ENCODE peak calls at places on chromosomes 16 and 17, in eight cellular contexts. One of them, this sample, is unnamed.

GRCh38 chr16:83701494-83701893 is 106.3 kb upstream of the HSBP1 start:
- DNase-seq in AG09309: no peak
- DNase-seq in tibial artery: no peak
- DNase-seq in dorsolateral prefrontal cortex: no peak
- DNase-seq in ascending aorta: no peak
- DNase-seq in AG04450: peak; percentile 16
- DNase-seq in Jurkat, Clone E6-1: peak; percentile 37
- DNase-seq in astrocyte: no peak
- DNase-seq in this sample: no peak

GRCh38 chr16:12059216-12059769 is 82.8 kb downstream of the SNX29 start:
- DNase-seq in AG09309: no peak
- DNase-seq in tibial artery: no peak
- DNase-seq in dorsolateral prefrontal cortex: no peak
- DNase-seq in ascending aorta: no peak
- DNase-seq in AG04450: no peak
- DNase-seq in Jurkat, Clone E6-1: no peak
- DNase-seq in astrocyte: no peak
- DNase-seq in this sample: no peak

GRCh38 chr16:86170720-86171119 is 271.8 kb downstream of the IRF8 start:
- DNase-seq in AG09309: no peak
- DNase-seq in tibial artery: no peak
- DNase-seq in dorsolateral prefrontal cortex: no peak
- DNase-seq in ascending aorta: no peak
- DNase-seq in AG04450: no peak
- DNase-seq in Jurkat, Clone E6-1: no peak
- DNase-seq in astrocyte: no peak
- DNase-seq in this sample: no peak

GRCh38 chr16:50706250-50706649 is 12.8 kb downstream of the NOD2 start:
- DNase-seq in AG09309: no peak
- DNase-seq in tibial artery: no peak
- DNase-seq in dorsolateral prefrontal cortex: no peak
- DNase-seq in ascending aorta: no peak
- DNase-seq in AG04450: no peak
- DNase-seq in Jurkat, Clone E6-1: no peak
- DNase-seq in astrocyte: no peak
- DNase-seq in this sample: no peak

GRCh38 chr16:51968756-51969155 is 578.2 kb downstream of the TOX3 start:
- DNase-seq in AG09309: no peak
- DNase-seq in tibial artery: no peak
- DNase-seq in dorsolateral prefrontal cortex: no peak
- DNase-seq in ascending aorta: no peak
- DNase-seq in AG04450: no peak
- DNase-seq in Jurkat, Clone E6-1: no peak
- DNase-seq in astrocyte: no peak
- DNase-seq in this sample: no peak

GRCh38 chr17:78805301-78805700 is 23.2 kb upstream of the CYTH1 start:
- DNase-seq in AG09309: no peak
- DNase-seq in tibial artery: no peak
- DNase-seq in dorsolateral prefrontal cortex: no peak
- DNase-seq in ascending aorta: no peak
- DNase-seq in AG04450: no peak
- DNase-seq in Jurkat, Clone E6-1: no peak
- DNase-seq in astrocyte: no peak
- DNase-seq in this sample: no peak

GRCh38 chr16:51161440-51162195 is 10.5 kb upstream of the SALL1 start:
- DNase-seq in AG09309: no peak
- DNase-seq in tibial artery: no peak
- DNase-seq in dorsolateral prefrontal cortex: no peak
- DNase-seq in ascending aorta: no peak
- DNase-seq in AG04450: no peak
- DNase-seq in Jurkat, Clone E6-1: no peak
- DNase-seq in astrocyte: no peak
- DNase-seq in this sample: no peak

GRCh38 chr17:39695089-39695474 is 4.8 kb upstream of the ERBB2 start:
- DNase-seq in AG09309: no peak
- DNase-seq in tibial artery: no peak
- DNase-seq in dorsolateral prefrontal cortex: no peak
- DNase-seq in ascending aorta: no peak
- DNase-seq in AG04450: no peak
- DNase-seq in Jurkat, Clone E6-1: no peak
- DNase-seq in astrocyte: no peak
- DNase-seq in this sample: no peak

GRCh38 chr17:226773-227580 is 45.5 kb upstream of the DOC2B start:
- DNase-seq in AG09309: no peak
- DNase-seq in tibial artery: peak; percentile 15
- DNase-seq in dorsolateral prefrontal cortex: peak; percentile 67
- DNase-seq in ascending aorta: no peak
- DNase-seq in AG04450: no peak
- DNase-seq in Jurkat, Clone E6-1: no peak
- DNase-seq in astrocyte: no peak
- DNase-seq in this sample: peak; percentile 67

DNA sequence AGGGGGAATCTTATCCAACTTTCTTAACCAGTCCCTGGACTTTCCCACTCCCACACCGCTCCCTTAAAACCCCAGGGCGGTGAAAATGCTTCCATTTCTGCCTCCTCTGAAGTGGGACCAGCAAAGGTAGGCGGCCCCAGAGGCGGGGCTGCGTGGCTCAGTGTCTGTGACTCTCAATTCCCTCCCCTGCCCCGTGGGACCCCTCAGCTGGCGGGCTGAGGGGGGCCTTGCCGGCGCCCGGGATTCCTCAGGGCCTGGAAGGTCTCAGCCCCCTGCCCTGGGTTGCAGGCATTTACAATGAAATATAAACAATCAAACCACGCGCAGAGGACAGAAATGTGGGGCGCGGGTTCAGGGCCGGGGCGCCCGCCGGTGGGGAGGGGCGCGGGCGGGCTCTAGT is 3.6 kb downstream of the SOST start:
- DNase-seq in AG09309: no peak
- DNase-seq in tibial artery: no peak
- DNase-seq in dorsolateral prefrontal cortex: no peak
- DNase-seq in ascending aorta: no peak
- DNase-seq in AG04450: no peak
- DNase-seq in Jurkat, Clone E6-1: no peak
- DNase-seq in astrocyte: no peak
- DNase-seq in this sample: no peak
- H3K4me3 ChIP-seq in AG09309: no peak overlapping the region
- H3K4me3 ChIP-seq in tibial artery: peak overlapping the region; percentile 22
- H3K4me3 ChIP-seq in dorsolateral prefrontal cortex: peak overlapping the region; percentile 45
- H3K4me3 ChIP-seq in ascending aorta: peak overlapping the region; percentile 47
- H3K4me3 ChIP-seq in AG04450: peak overlapping the region; percentile 31
- H3K4me3 ChIP-seq in Jurkat, Clone E6-1: no peak overlapping the region
- H3K4me3 ChIP-seq in astrocyte: no peak overlapping the region
- H3K4me3 ChIP-seq in this sample: peak overlapping the region; percentile 26

DNA sequence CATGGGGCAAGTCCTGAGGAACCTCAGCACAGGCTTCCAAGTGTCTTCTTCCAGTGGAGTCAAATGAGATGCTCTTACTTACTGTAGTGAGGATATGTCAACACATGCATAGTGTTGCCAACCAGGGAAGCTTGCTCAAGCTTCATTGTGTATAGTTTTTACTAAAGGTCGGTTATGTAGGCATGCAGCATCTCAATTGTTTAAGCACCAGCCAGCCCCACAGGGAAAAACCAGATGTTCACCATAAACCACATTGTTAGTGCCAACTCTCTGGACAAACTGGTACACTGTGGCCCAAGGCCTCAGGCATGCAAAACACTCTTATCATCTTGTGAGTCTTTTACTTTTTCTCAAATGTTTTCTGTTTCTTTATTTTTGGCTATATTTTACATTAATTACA is 152.1 kb downstream of the PHKB start:
- DNase-seq in AG09309: no peak
- DNase-seq in tibial artery: no peak
- DNase-seq in dorsolateral prefrontal cortex: no peak
- DNase-seq in ascending aorta: no peak
- DNase-seq in AG04450: no peak
- DNase-seq in Jurkat, Clone E6-1: no peak
- DNase-seq in astrocyte: no peak
- DNase-seq in this sample: no peak
- H3K4me3 ChIP-seq in AG09309: no peak overlapping the region
- H3K4me3 ChIP-seq in tibial artery: no peak overlapping the region
- H3K4me3 ChIP-seq in dorsolateral prefrontal cortex: no peak overlapping the region
- H3K4me3 ChIP-seq in ascending aorta: no peak overlapping the region
- H3K4me3 ChIP-seq in AG04450: no peak overlapping the region
- H3K4me3 ChIP-seq in Jurkat, Clone E6-1: no peak overlapping the region
- H3K4me3 ChIP-seq in astrocyte: no peak overlapping the region
- H3K4me3 ChIP-seq in this sample: no peak overlapping the region

DNA sequence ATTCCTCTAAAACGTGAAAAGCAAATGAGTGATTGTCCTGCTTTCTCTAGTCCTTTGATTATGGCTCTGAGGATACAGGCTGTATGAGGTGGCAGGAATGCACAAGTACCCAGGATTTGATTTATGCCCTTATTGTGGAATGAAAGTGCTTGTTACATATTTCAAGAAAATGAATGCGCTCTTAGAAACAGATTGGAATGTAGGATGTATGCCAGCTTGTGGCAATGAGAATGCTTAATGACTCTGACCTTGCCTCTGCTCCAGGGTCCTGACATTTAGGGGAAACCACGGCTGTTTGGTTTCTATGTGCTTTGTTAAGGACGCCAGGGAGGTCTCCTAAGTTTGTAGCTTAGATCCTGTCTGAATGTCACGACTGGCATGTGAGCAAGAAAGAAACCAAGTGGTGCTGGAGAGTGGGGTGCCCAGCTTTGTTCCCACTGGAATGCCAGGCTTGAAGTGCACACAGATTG is 22.0 kb downstream of the PRCD start:
- DNase-seq in AG09309: no peak
- DNase-seq in tibial artery: no peak
- DNase-seq in dorsolateral prefrontal cortex: no peak
- DNase-seq in ascending aorta: no peak
- DNase-seq in AG04450: no peak
- DNase-seq in Jurkat, Clone E6-1: no peak
- DNase-seq in astrocyte: peak; percentile 52
- DNase-seq in this sample: no peak
- H3K4me3 ChIP-seq in AG09309: no peak overlapping the region
- H3K4me3 ChIP-seq in tibial artery: no peak overlapping the region
- H3K4me3 ChIP-seq in dorsolateral prefrontal cortex: no peak overlapping the region
- H3K4me3 ChIP-seq in ascending aorta: no peak overlapping the region
- H3K4me3 ChIP-seq in AG04450: peak overlapping the region; percentile 1
- H3K4me3 ChIP-seq in Jurkat, Clone E6-1: no peak overlapping the region
- H3K4me3 ChIP-seq in astrocyte: peak overlapping the region; percentile 32
- H3K4me3 ChIP-seq in this sample: no peak overlapping the region

GRCh38 chr16:53509906-53510703 is 7.1 kb upstream of the AKTIP start:
- DNase-seq in AG09309: no peak
- DNase-seq in tibial artery: peak; percentile 62
- DNase-seq in dorsolateral prefrontal cortex: peak; percentile 57
- DNase-seq in ascending aorta: no peak
- DNase-seq in AG04450: peak; percentile 41
- DNase-seq in Jurkat, Clone E6-1: no peak
- DNase-seq in astrocyte: peak; percentile 20
- DNase-seq in this sample: peak; percentile 82
- H3K4me3 ChIP-seq in AG09309: no peak overlapping the region
- H3K4me3 ChIP-seq in tibial artery: peak overlapping the region; percentile 15
- H3K4me3 ChIP-seq in dorsolateral prefrontal cortex: peak overlapping the region; percentile 18
- H3K4me3 ChIP-seq in ascending aorta: peak overlapping the region; percentile 41
- H3K4me3 ChIP-seq in AG04450: no peak overlapping the region
- H3K4me3 ChIP-seq in Jurkat, Clone E6-1: no peak overlapping the region
- H3K4me3 ChIP-seq in astrocyte: no peak overlapping the region
- H3K4me3 ChIP-seq in this sample: peak overlapping the region; percentile 4

DNA sequence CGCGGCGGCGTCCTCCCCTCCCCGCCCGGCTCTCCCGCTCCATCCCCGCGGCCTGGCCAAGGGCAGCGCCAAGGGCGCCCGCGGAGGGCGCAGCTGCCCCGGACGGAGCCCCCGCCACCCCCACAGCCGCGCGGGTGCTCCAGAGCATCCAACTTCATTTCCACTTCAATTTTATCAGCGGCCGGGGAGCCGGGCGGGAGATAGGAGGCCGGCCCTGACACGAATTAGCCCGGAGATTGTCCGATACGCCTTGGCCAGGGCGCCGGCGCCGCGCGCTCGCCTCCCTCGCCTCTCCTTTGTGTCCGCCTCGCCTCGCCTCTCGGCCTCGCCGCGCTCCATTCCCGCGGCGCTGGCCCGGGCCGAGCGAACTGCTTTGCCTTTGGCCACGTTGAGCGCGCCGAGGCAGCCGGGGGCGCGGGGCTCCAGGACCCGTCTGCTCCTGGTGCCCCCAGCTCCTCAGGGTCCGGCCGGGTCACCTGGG is 129.1 kb upstream of the LHX1 start:
- DNase-seq in AG09309: no peak
- DNase-seq in tibial artery: no peak
- DNase-seq in dorsolateral prefrontal cortex: peak; percentile 42
- DNase-seq in ascending aorta: no peak
- DNase-seq in AG04450: no peak
- DNase-seq in Jurkat, Clone E6-1: no peak
- DNase-seq in astrocyte: peak; percentile 9
- DNase-seq in this sample: no peak
- H3K4me3 ChIP-seq in AG09309: no peak overlapping the region
- H3K4me3 ChIP-seq in tibial artery: no peak overlapping the region
- H3K4me3 ChIP-seq in dorsolateral prefrontal cortex: peak overlapping the region; percentile 51
- H3K4me3 ChIP-seq in ascending aorta: no peak overlapping the region
- H3K4me3 ChIP-seq in AG04450: no peak overlapping the region
- H3K4me3 ChIP-seq in Jurkat, Clone E6-1: no peak overlapping the region
- H3K4me3 ChIP-seq in astrocyte: peak overlapping the region; percentile 42
- H3K4me3 ChIP-seq in this sample: no peak overlapping the region

GRCh38 chr17:65562206-65562531 is 721 bp upstream of the AXIN2 start:
- DNase-seq in AG09309: no peak
- DNase-seq in tibial artery: no peak
- DNase-seq in dorsolateral prefrontal cortex: no peak
- DNase-seq in ascending aorta: no peak
- DNase-seq in AG04450: no peak
- DNase-seq in Jurkat, Clone E6-1: no peak
- DNase-seq in astrocyte: no peak
- DNase-seq in this sample: no peak
- H3K4me3 ChIP-seq in AG09309: no peak overlapping the region
- H3K4me3 ChIP-seq in tibial artery: peak overlapping the region; percentile 87
- H3K4me3 ChIP-seq in dorsolateral prefrontal cortex: no peak overlapping the region
- H3K4me3 ChIP-seq in ascending aorta: no peak overlapping the region
- H3K4me3 ChIP-seq in AG04450: peak overlapping the region; percentile 60
- H3K4me3 ChIP-seq in Jurkat, Clone E6-1: peak overlapping the region; percentile 52
- H3K4me3 ChIP-seq in astrocyte: peak overlapping the region; percentile 64
- H3K4me3 ChIP-seq in this sample: no peak overlapping the region

DNA sequence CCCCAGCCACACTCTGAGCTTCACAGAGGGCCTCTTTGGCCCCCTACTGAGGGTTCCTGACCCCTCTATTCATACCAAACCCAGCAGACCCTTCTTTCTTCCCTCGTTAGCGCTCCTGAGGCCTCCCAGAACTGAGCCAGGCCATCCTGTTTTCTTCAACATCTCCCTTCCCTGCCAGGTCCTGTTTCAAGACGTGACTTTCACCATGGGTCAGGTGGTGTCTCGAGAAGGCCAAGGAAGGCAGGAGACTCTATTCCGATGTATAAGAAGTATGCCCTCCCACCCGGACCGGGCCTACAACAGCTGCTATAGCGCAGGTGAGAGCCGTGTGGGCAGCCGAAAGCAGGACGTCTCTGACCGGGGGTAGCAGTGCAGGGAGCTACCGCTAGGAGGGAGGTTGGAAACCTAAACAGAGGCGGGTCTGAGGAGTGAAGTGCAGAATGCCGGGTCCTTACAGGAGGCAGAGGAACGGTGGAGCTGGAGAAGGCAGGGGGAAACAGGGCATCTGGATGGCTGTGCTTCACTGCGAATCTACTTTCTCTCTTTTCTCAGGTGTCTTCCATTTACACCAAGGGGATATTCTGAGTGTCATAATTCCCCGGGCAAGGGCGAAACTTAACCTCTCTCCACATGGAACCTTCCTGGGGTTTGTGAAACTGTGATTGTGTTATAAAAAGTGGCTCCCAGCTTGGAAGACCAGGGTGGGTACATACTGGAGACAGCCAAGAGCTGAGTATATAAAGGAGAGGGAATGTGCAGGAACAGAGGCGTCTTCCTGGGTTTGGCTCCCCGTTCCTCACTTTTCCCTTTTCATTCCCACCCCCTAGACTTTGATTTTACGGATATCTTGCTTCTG is 1.3 kb upstream of the SENP3 start:
- DNase-seq in AG09309: no peak
- DNase-seq in tibial artery: peak; percentile 42
- DNase-seq in dorsolateral prefrontal cortex: no peak
- DNase-seq in ascending aorta: no peak
- DNase-seq in AG04450: no peak
- DNase-seq in Jurkat, Clone E6-1: peak; percentile 66
- DNase-seq in astrocyte: peak; percentile 36
- DNase-seq in this sample: peak; percentile 82
- H3K4me3 ChIP-seq in AG09309: peak overlapping the region; percentile 82
- H3K4me3 ChIP-seq in tibial artery: peak overlapping the region; percentile 86
- H3K4me3 ChIP-seq in dorsolateral prefrontal cortex: peak overlapping the region; percentile 95
- H3K4me3 ChIP-seq in ascending aorta: peak overlapping the region; percentile 92
- H3K4me3 ChIP-seq in AG04450: peak overlapping the region; percentile 82
- H3K4me3 ChIP-seq in Jurkat, Clone E6-1: peak overlapping the region; percentile 70
- H3K4me3 ChIP-seq in astrocyte: peak overlapping the region; percentile 88
- H3K4me3 ChIP-seq in this sample: peak overlapping the region; percentile 96